ENCODE peak calls at places on chromosomes 7 and 10, in five cellular contexts. R is astrocyte, A is neural progenitor cell, B is IMR-90, T is hepatocyte. N is an unnamed sample.

GRCh38 chr10:129631870-129632623 is 165.0 kb downstream of the MGMT start:
- DNase-seq in B (no peak), T (no peak), A (no peak), R (no peak), N (no peak)

GRCh38 chr7:36312915-36313334 is 76.7 kb upstream of the ANLN start:
- DNase-seq in B (no peak), T (no peak), R (no peak), A (no peak), N (no peak)

GRCh38 chr10:80900661-80901060 is 363.0 kb downstream of the SH2D4B start:
- DNase-seq in T (no peak), B (no peak), R (no peak), A (no peak), N (no peak)

GRCh38 chr10:28248092-28248491 is 54.8 kb downstream of the MPP7 start:
- DNase-seq in B (peak), T (no peak), R (peak), A (no peak), N (no peak)

GRCh38 chr7:152624218-152624617 is 51.7 kb downstream of the XRCC2 start:
- DNase-seq in T (no peak), R (no peak), B (no peak), A (no peak), N (no peak)

GRCh38 chr7:128419262-128419661 is 9.5 kb upstream of the IMPDH1 start:
- DNase-seq in A (no peak), T (no peak), B (no peak), R (no peak), N (no peak)

GRCh38 chr10:48285710-48286109 is 11.2 kb upstream of the FRMPD2 start:
- DNase-seq in T (no peak), A (no peak), R (no peak), B (no peak), N (peak)

GRCh38 chr10:75038335-75038734 is 73.1 kb upstream of the SAMD8 start:
- DNase-seq in B (peak), R (peak), T (no peak), A (no peak), N (no peak)

GRCh38 chr7:107581387-107582013 is 1.5 kb downstream of the BCAP29 start:
- DNase-seq in R (no peak), A (no peak), B (no peak), T (no peak), N (no peak)

GRCh38 chr10:30063098-30063497 is 3.7 kb upstream of the JCAD start:
- DNase-seq in B (peak), T (no peak), R (peak), A (no peak), N (no peak)

GRCh38 chr7:8434290-8435002 is 1.0 kb downstream of the NXPH1 start:
- DNase-seq in B (no peak), R (no peak), T (no peak), A (peak), N (no peak)

GRCh38 chr10:48551796-48552591 is 52.9 kb downstream of the ARHGAP22 start:
- DNase-seq in B (peak), R (peak), T (peak), A (peak), N (peak)

GRCh38 chr10:37855691-37856090 is 1.7 kb downstream of the ZNF248 start:
- DNase-seq in B (no peak), T (no peak), R (no peak), A (no peak), N (no peak)

GRCh38 chr7:112152186-112152585 is 54.0 kb downstream of the DOCK4 start:
- DNase-seq in B (no peak), A (no peak), R (no peak), T (no peak), N (no peak)

GRCh38 chr10:26407406-26407969 is 30.7 kb upstream of the APBB1IP start:
- DNase-seq in R (peak), B (no peak), T (peak), A (no peak), N (no peak)

GRCh38 chr10:70785190-70785589 is at the start of gene TBATA:
- DNase-seq in T (no peak), A (no peak), R (no peak), B (no peak), N (peak)

GRCh38 chr7:24980695-24981543 is 941 bp upstream of the OSBPL3 start:
- DNase-seq in B (peak), A (peak), R (no peak), T (peak), N (no peak)

GRCh38 chr7:108000875-108001758 is 1.8 kb downstream of the LAMB1 start:
- DNase-seq in B (peak), A (peak), T (peak), R (no peak), N (no peak)

GRCh38 chr7:18356195-18356645 is 139.3 kb upstream of the HDAC9 start:
- DNase-seq in B (peak), T (peak), A (peak), R (peak), N (no peak)

GRCh38 chr7:30817060-30817770 is 46.0 kb downstream of the MINDY4 start:
- DNase-seq in B (peak), A (no peak), T (no peak), R (no peak), N (no peak)

GRCh38 chr10:133528845-133529575 is 1.8 kb downstream of the CYP2E1 start:
- DNase-seq in T (no peak), B (peak), R (peak), A (no peak), N (no peak)

GRCh38 chr7:30937426-30937825 is 25.8 kb downstream of the AQP1 start:
- DNase-seq in A (no peak), T (no peak), B (no peak), R (no peak), N (no peak)

GRCh38 chr10:131825150-131825907 is 75.5 kb upstream of the PPP2R2D start:
- DNase-seq in R (no peak), B (no peak), T (no peak), A (peak), N (no peak)

GRCh38 chr10:34723746-34724145 is 91.3 kb downstream of the PARD3 start:
- DNase-seq in A (peak), T (peak), R (peak), B (peak), N (peak)

GRCh38 chr7:105097619-105098018 is 83.6 kb downstream of the KMT2E start:
- DNase-seq in A (no peak), R (peak), T (no peak), B (peak), N (no peak)

GRCh38 chr10:44253769-44254462 is 131.0 kb downstream of the CXCL12 start:
- DNase-seq in B (peak), T (peak), R (peak), A (no peak), N (no peak)

GRCh38 chr10:60376953-60377352 is 12.7 kb downstream of the ANK3 start:
- DNase-seq in A (no peak), B (no peak), T (no peak), R (no peak), N (no peak)

GRCh38 chr7:106346678-106347217 is 62.0 kb upstream of the NAMPT start:
- DNase-seq in T (no peak), A (no peak), R (peak), B (peak), N (peak)

GRCh38 chr10:16995867-16996529 is 133.6 kb downstream of the CUBN start:
- DNase-seq in R (peak), A (peak), T (no peak), B (peak), N (no peak)

GRCh38 chr10:73647211-73647874 is 6.1 kb upstream of the MYOZ1 start:
- DNase-seq in B (no peak), R (no peak), T (peak), A (peak), N (no peak)

GRCh38 chr10:56836659-56837058 is 475.6 kb upstream of the ZWINT start:
- DNase-seq in R (no peak), A (no peak), B (no peak), T (no peak), N (no peak)

GRCh38 chr7:124784879-124785818 is 19.6 kb upstream of the GPR37 start:
- DNase-seq in A (peak), T (peak), B (peak), R (peak), N (peak)

GRCh38 chr7:94877731-94878670 is 29.4 kb upstream of the PPP1R9A start:
- DNase-seq in B (no peak), R (no peak), T (peak), A (no peak), N (no peak)

DNA sequence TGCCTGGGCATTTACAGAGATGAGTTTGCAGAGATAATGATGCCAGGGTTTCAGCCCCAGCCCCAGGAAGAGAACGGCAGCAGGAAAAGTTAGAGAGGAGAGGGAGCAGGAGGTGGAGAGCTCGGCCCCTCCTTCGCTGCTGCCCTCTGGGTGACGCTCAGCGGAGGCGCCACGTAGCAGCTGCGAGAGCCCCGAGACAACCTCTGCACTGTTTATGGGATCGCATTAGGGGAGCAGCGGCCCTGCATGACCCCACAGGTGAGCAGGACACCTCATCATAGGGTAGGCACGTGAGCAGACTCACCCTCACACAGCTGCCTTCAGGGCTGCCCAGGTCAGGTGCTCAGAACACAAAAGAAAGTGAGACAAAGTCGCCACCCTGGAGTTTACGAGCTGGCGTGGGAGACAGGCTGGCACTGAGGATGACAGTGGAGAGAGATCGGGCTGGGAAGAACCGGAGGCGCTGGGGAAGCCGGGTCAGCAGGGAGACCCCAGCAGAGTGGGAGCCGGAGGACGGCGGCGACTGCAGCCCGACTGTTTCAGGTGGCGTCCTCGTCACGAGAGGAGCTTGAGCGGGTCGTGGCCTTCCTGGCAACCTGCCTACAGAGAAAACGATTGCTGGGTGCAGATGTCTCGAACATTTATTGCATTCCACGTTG is 83.2 kb upstream of the INSIG1 start:
- DNase-seq in T (peak), R (no peak), A (no peak), B (no peak), N (no peak)
- H3K27ac ChIP-seq in T (peak), R (no peak), A (no peak), B (no peak), N (no peak)

GRCh38 chr7:11787534-11787933 is 44.5 kb downstream of the THSD7A start:
- DNase-seq in R (no peak), A (no peak), T (no peak), B (no peak), N (no peak)

GRCh38 chr7:11786186-11786585 is 45.8 kb downstream of the THSD7A start:
- DNase-seq in B (no peak), A (peak), T (no peak), R (peak), N (no peak)

GRCh38 chr7:11780267-11780666 is 51.7 kb downstream of the THSD7A start:
- DNase-seq in T (no peak), B (no peak), A (no peak), R (no peak), N (no peak)

GRCh38 chr7:11788568-11788967 is 43.4 kb downstream of the THSD7A start:
- DNase-seq in B (no peak), T (no peak), A (no peak), R (no peak), N (no peak)

GRCh38 chr7:11784808-11785536 is 47.0 kb downstream of the THSD7A start:
- DNase-seq in B (no peak), T (no peak), A (no peak), R (no peak), N (no peak)
- H3K27ac ChIP-seq in B (no peak), T (no peak), A (no peak), R (no peak), N (no peak)

GRCh38 chr10:69211104-69211503 is 9.0 kb upstream of the HKDC1 start:
- DNase-seq in A (no peak), R (no peak), T (no peak), B (no peak), N (no peak)

GRCh38 chr10:69215405-69216176 is 4.5 kb upstream of the HKDC1 start:
- DNase-seq in B (no peak), R (no peak), T (no peak), A (no peak), N (peak)

GRCh38 chr10:69214666-69215131 is 5.4 kb upstream of the HKDC1 start:
- DNase-seq in A (no peak), B (no peak), T (no peak), R (no peak), N (no peak)

GRCh38 chr10:69211524-69211923 is 8.6 kb upstream of the HKDC1 start:
- DNase-seq in T (no peak), A (no peak), R (no peak), B (no peak), N (no peak)

GRCh38 chr10:69213601-69214311 is 6.4 kb upstream of the HKDC1 start:
- DNase-seq in B (no peak), T (peak), R (no peak), A (no peak), N (no peak)
- H3K27ac ChIP-seq in B (no peak), T (peak), R (no peak), A (no peak), N (no peak)

GRCh38 chr10:93481931-93482834 is at the start of gene MYOF:
- DNase-seq in A (peak), B (peak), R (peak), T (peak), N (peak)
- H3K27ac ChIP-seq in A (no peak), B (peak), R (peak), T (peak), N (no peak)

DNA sequence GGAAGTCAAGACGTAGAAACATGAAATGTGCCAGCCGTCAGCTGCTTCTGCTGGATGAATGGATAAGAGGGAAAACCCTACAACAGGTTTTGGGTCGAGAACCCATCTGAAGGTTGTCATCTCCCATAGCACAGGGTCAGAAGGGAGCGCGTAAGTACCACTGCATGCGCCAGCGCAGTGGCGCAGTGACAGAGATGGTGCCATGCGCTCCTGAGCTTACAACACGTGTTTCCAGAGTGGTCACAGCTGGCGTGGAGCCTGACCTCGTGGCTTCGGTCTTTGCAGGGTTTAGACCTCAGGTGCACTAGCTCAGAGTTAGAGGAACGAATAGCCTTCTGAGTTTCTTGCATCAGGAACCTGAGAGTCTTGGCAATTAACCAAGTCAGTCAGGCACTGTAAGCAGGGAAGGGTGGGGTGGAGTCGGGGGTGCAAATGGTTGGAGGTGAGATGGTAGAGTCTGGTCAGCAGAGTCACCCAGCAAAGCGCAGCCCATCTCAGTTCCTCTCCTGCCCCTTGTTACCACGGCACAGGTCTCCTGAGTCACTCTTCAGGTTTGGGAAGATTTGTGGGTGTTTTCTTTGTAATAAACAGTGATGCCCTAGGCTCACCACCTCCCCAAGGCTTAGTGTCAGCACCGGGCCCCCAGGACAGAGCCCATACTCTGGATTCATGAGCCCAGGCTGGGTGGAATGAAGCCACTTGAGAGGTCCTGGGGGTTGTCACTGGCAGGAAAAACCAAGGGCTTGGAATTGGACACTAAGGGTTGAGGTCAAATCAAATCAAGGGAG is 84.1 kb upstream of the PPIF start:
- DNase-seq in B (no peak), A (no peak), T (no peak), R (no peak), N (no peak)
- H3K27ac ChIP-seq in B (no peak), A (no peak), T (no peak), R (no peak), N (no peak)

DNA sequence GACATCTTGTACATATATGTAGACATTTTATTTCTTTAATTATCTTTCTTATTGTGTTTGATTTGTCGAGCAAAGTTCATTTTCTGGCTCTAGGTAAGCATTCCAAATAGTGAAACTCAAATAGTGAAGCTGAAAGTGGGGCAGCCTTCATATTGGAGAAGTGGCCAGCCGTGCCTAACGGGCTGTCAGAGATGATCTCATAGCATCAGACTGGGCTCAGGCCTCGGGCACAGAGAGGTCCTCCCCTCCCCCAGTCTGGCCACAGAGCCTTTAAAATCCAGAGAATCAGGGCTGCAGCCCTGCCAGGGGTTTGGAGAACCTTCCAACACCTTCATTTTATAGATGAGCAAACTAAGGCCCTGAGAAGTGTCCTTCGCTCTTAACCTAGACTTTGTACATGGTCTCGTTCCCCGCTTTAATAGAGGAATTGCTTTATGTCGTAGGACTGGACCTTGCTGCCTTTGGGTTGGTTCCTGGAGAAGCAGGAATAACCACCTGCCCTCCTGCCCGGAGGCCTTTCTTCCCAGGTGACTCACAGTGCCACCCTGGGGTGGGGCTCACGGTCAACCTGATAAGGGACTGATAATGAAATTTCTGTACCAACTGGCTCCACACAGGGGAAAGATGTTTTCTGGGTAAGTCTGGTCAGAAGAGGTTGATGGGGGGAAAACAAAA is 7.3 kb downstream of the TSPAN15 start:
- DNase-seq in A (no peak), T (peak), R (no peak), B (no peak), N (no peak)
- H3K27ac ChIP-seq in A (no peak), T (peak), R (no peak), B (no peak), N (no peak)

GRCh38 chr10:79387974-79388850 is 40.9 kb downstream of the PPIF start:
- DNase-seq in B (no peak), T (no peak), R (no peak), A (no peak), N (no peak)

GRCh38 chr10:79386637-79387465 is 39.6 kb downstream of the PPIF start:
- DNase-seq in T (no peak), R (no peak), A (no peak), B (no peak), N (no peak)

GRCh38 chr10:79385392-79385795 is 38.1 kb downstream of the PPIF start:
- DNase-seq in B (no peak), T (no peak), R (no peak), A (no peak), N (no peak)

GRCh38 chr10:79385804-79386531 is 38.7 kb downstream of the PPIF start:
- DNase-seq in A (peak), B (no peak), R (no peak), T (no peak), N (no peak)

GRCh38 chr10:79387466-79387973 is 40.3 kb downstream of the PPIF start:
- DNase-seq in R (no peak), T (no peak), A (no peak), B (no peak), N (no peak)
- H3K27ac ChIP-seq in R (no peak), T (no peak), A (no peak), B (no peak), N (no peak)

N was measured in DND-41.